ENCODE peak calls at places on chromosomes 7 and 10, in five cellular contexts. L is A549, P is suprapubic skin, K is esophagus muscularis mucosa, H is sigmoid colon. W is an unnamed sample.

GRCh38 chr7:95632609-95633008 is 36.3 kb upstream of the PDK4 start:
- DNase-seq in L (no peak), P (no peak), K (no peak), H (no peak), W (no peak)

GRCh38 chr10:17059197-17059688 is 70.4 kb downstream of the CUBN start:
- DNase-seq in L (peak; percentile 10), P (no peak), K (no peak), H (no peak), W (no peak)

GRCh38 chr7:115851291-115851690 is 179.3 kb downstream of the TFEC start:
- DNase-seq in L (peak; percentile 61), P (no peak), K (no peak), H (no peak), W (no peak)

GRCh38 chr10:110444009-110444347 is 53.7 kb upstream of the DUSP5 start:
- DNase-seq in L (no peak), P (no peak), K (no peak), H (no peak), W (no peak)

GRCh38 chr7:95776561-95777185 is 4.3 kb downstream of the DYNC1I1 start:
- DNase-seq in L (no peak), P (no peak), K (no peak), H (no peak), W (no peak)

GRCh38 chr7:50560865-50561351 is 4.3 kb downstream of the DDC start:
- DNase-seq in L (no peak), P (no peak), K (no peak), H (no peak), W (no peak)

GRCh38 chr10:32239770-32240169 is 107.2 kb downstream of the EPC1 start:
- DNase-seq in L (no peak), P (no peak), K (no peak), H (no peak), W (no peak)

GRCh38 chr10:78301891-78302738 is 268.5 kb downstream of the RPS24 start:
- DNase-seq in L (peak; percentile 22), P (no peak), K (peak; percentile 78), H (peak; percentile 62), W (no peak)

GRCh38 chr10:110634527-110635209 is 9.5 kb upstream of the RBM20 start:
- DNase-seq in L (no peak), P (no peak), K (peak; percentile 74), H (peak; percentile 63), W (no peak)

GRCh38 chr10:30553018-30553624 is 76.4 kb downstream of the LYZL2 start:
- DNase-seq in L (no peak), P (no peak), K (no peak), H (no peak), W (no peak)
- TF ChIP-seq EP300 in L (no peak), P (no peak), K (no peak), H (no peak), W (no peak)

GRCh38 chr7:36507868-36508440 is 118.3 kb downstream of the ANLN start:
- DNase-seq in L (no peak), P (peak; percentile 43), K (peak; percentile 91), H (no peak), W (no peak)
- TF ChIP-seq EP300 in L (no peak), P (no peak), K (no peak), H (no peak), W (no peak)

GRCh38 chr10:26835025-26835424 is 25.7 kb downstream of the ABI1 start:
- DNase-seq in L (no peak), P (no peak), K (no peak), H (no peak), W (no peak)

GRCh38 chr10:26837139-26837538 is 23.6 kb downstream of the ABI1 start:
- DNase-seq in L (no peak), P (no peak), K (no peak), H (no peak), W (no peak)

GRCh38 chr10:26829810-26830515 is 30.8 kb downstream of the ABI1 start:
- DNase-seq in L (no peak), P (no peak), K (no peak), H (no peak), W (no peak)

DNA sequence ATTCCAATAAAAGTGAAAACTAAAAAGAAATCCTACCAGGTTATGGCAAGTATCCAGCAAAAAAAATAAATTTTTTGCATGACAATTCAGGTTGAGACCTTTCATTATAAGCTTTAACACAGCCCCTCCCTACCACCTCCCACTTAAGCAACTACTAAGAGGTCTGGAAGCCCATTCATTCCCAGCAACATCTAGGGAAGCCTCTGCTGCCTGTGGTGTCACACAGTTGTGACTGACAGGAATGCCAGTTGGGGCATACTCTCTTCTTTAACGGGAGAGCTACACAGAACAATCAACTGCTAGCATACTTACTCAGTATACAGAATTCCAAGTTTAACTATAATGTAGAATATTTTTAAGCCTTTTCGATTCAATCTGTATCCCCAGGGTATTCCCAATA is 27.8 kb downstream of the ABI1 start:
- DNase-seq in L (no peak), P (no peak), K (no peak), H (no peak), W (no peak)
- TF ChIP-seq EP300 in L (no peak), P (no peak), K (no peak), H (no peak), W (no peak)

GRCh38 chr7:86301301-86301700 is 342.4 kb upstream of the GRM3 start:
- DNase-seq in L (no peak), P (no peak), K (no peak), H (no peak), W (no peak)

GRCh38 chr7:86295526-86295925 is 348.2 kb upstream of the GRM3 start:
- DNase-seq in L (no peak), P (no peak), K (no peak), H (no peak), W (no peak)
- TF ChIP-seq EP300 in L (no peak), P (no peak), K (no peak), H (no peak), W (no peak)

W was measured in tibial nerve.